ENCODE peak calls at places on chromosomes 11 and 22, in six cellular contexts. One of them, this sample, is unnamed.

GRCh38 chr22:43658823-43659222 is 153.3 kb downstream of the EFCAB6 start:
- ATAC-seq in HepG2: no peak
- ATAC-seq in A549: no peak
- ATAC-seq in upper lobe of left lung: no peak
- ATAC-seq in GM12878: no peak
- ATAC-seq in K562: no peak
- ATAC-seq in this sample: no peak

GRCh38 chr11:128471138-128471661 is 116.2 kb downstream of the ETS1 start:
- ATAC-seq in HepG2: no peak
- ATAC-seq in A549: no peak
- ATAC-seq in upper lobe of left lung: no peak
- ATAC-seq in GM12878: peak; percentile 58
- ATAC-seq in K562: no peak
- ATAC-seq in this sample: no peak

GRCh38 chr11:119509969-119510401 is 87.0 kb upstream of the THY1 start:
- ATAC-seq in HepG2: no peak
- ATAC-seq in A549: peak; percentile 77
- ATAC-seq in upper lobe of left lung: no peak
- ATAC-seq in GM12878: peak; percentile 86
- ATAC-seq in K562: peak; percentile 43
- ATAC-seq in this sample: peak; percentile 78

GRCh38 chr11:103067118-103067517 is 24.8 kb downstream of the DCUN1D5 start:
- ATAC-seq in HepG2: no peak
- ATAC-seq in A549: no peak
- ATAC-seq in upper lobe of left lung: no peak
- ATAC-seq in GM12878: no peak
- ATAC-seq in K562: no peak
- ATAC-seq in this sample: no peak

GRCh38 chr11:44760917-44761545 is 34.3 kb downstream of the TSPAN18 start:
- ATAC-seq in HepG2: peak; percentile 53
- ATAC-seq in A549: peak; percentile 95
- ATAC-seq in upper lobe of left lung: peak; percentile 53
- ATAC-seq in GM12878: peak; percentile 55
- ATAC-seq in K562: peak; percentile 92
- ATAC-seq in this sample: peak; percentile 88

GRCh38 chr11:113781682-113782081 is 2.1 kb downstream of the CLDN25 start:
- ATAC-seq in HepG2: peak; percentile 56
- ATAC-seq in A549: no peak
- ATAC-seq in upper lobe of left lung: no peak
- ATAC-seq in GM12878: no peak
- ATAC-seq in K562: no peak
- ATAC-seq in this sample: no peak

GRCh38 chr11:84914511-84914910 is 712.6 kb downstream of the DLG2 start:
- ATAC-seq in HepG2: no peak
- ATAC-seq in A549: no peak
- ATAC-seq in upper lobe of left lung: no peak
- ATAC-seq in GM12878: no peak
- ATAC-seq in K562: no peak
- ATAC-seq in this sample: no peak

GRCh38 chr11:75427181-75427580 is 5.8 kb downstream of the KLHL35 start:
- ATAC-seq in HepG2: no peak
- ATAC-seq in A549: no peak
- ATAC-seq in upper lobe of left lung: no peak
- ATAC-seq in GM12878: no peak
- ATAC-seq in K562: no peak
- ATAC-seq in this sample: no peak

GRCh38 chr22:49934144-49934890 is 15.9 kb downstream of the CRELD2 start:
- ATAC-seq in HepG2: peak; percentile 15
- ATAC-seq in A549: peak; percentile 8
- ATAC-seq in upper lobe of left lung: peak; percentile 61
- ATAC-seq in GM12878: peak; percentile 2
- ATAC-seq in K562: peak; percentile 9
- ATAC-seq in this sample: no peak
- TF ChIP-seq EP300 in HepG2: no peak
- TF ChIP-seq EP300 in A549: no peak
- TF ChIP-seq EP300 in upper lobe of left lung: no peak
- TF ChIP-seq EP300 in GM12878: no peak
- TF ChIP-seq EP300 in K562: no peak
- TF ChIP-seq EP300 in this sample: no peak

GRCh38 chr11:68213555-68214172 is 568 bp upstream of the KMT5B start:
- ATAC-seq in HepG2: peak; percentile 16
- ATAC-seq in A549: peak; percentile 62
- ATAC-seq in upper lobe of left lung: peak; percentile 80
- ATAC-seq in GM12878: peak; percentile 60
- ATAC-seq in K562: peak; percentile 62
- ATAC-seq in this sample: peak; percentile 60
- TF ChIP-seq EP300 in HepG2: no peak
- TF ChIP-seq EP300 in A549: no peak
- TF ChIP-seq EP300 in upper lobe of left lung: no peak
- TF ChIP-seq EP300 in GM12878: no peak
- TF ChIP-seq EP300 in K562: no peak
- TF ChIP-seq EP300 in this sample: no peak

GRCh38 chr11:67507242-67507890 is 596 bp downstream of the CDK2AP2 start:
- ATAC-seq in HepG2: peak; percentile 1
- ATAC-seq in A549: peak; percentile 45
- ATAC-seq in upper lobe of left lung: no peak
- ATAC-seq in GM12878: no peak
- ATAC-seq in K562: no peak
- ATAC-seq in this sample: peak; percentile 14

GRCh38 chr11:67510023-67510345 is 2.0 kb upstream of the CDK2AP2 start:
- ATAC-seq in HepG2: no peak
- ATAC-seq in A549: no peak
- ATAC-seq in upper lobe of left lung: no peak
- ATAC-seq in GM12878: no peak
- ATAC-seq in K562: no peak
- ATAC-seq in this sample: no peak

GRCh38 chr11:67508486-67509121 is 642 bp upstream of the CDK2AP2 start:
- ATAC-seq in HepG2: peak; percentile 17
- ATAC-seq in A549: peak; percentile 33
- ATAC-seq in upper lobe of left lung: peak; percentile 71
- ATAC-seq in GM12878: peak; percentile 45
- ATAC-seq in K562: peak; percentile 53
- ATAC-seq in this sample: peak; percentile 71

GRCh38 chr11:67506426-67507032 is 1.4 kb upstream of the PITPNM1 start:
- ATAC-seq in HepG2: no peak
- ATAC-seq in A549: no peak
- ATAC-seq in upper lobe of left lung: no peak
- ATAC-seq in GM12878: no peak
- ATAC-seq in K562: no peak
- ATAC-seq in this sample: no peak

DNA sequence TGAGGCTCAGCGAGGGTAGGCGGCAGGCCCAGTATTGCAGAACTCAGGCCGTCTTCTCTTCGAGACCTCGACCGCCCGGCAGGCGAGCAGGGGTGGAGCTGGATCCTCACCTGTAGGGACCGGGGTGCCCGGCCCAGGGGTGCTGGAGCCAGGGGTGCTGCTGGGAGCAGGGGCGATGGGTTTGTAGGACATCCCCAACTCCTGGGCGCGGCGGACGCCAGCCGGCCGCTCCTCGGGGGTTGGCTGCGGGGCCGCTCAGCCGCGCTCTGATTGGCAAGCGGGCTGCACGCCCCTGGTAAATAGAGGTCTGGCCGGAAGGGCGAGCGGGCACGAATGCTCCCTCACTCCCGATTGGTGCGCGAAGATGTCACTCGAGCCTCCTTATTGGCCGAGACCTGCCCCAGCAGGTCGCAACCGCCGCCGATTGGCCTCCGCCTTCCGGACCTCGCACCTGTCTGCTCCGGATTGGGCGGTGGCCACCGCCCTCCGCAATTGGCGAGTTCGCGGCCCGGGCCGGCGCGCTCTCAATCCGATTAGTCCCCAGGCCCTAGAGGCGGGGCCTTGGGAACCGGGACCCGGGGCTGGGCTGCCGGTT is at the start of gene CDK2AP2:
- ATAC-seq in HepG2: peak; percentile 85
- ATAC-seq in A549: peak; percentile 86
- ATAC-seq in upper lobe of left lung: peak; percentile 95
- ATAC-seq in GM12878: peak; percentile 86
- ATAC-seq in K562: peak; percentile 91
- ATAC-seq in this sample: peak; percentile 91
- TF ChIP-seq EP300 in HepG2: no peak
- TF ChIP-seq EP300 in A549: no peak
- TF ChIP-seq EP300 in upper lobe of left lung: no peak
- TF ChIP-seq EP300 in GM12878: no peak
- TF ChIP-seq EP300 in K562: no peak
- TF ChIP-seq EP300 in this sample: no peak

GRCh38 chr11:10326080-10326964 is 21.4 kb downstream of the ADM start:
- ATAC-seq in HepG2: peak; percentile 98
- ATAC-seq in A549: peak; percentile 80
- ATAC-seq in upper lobe of left lung: no peak
- ATAC-seq in GM12878: no peak
- ATAC-seq in K562: no peak
- ATAC-seq in this sample: peak; percentile 48
- TF ChIP-seq EP300 in HepG2: peak; percentile 36
- TF ChIP-seq EP300 in A549: no peak
- TF ChIP-seq EP300 in upper lobe of left lung: no peak
- TF ChIP-seq EP300 in GM12878: no peak
- TF ChIP-seq EP300 in K562: no peak
- TF ChIP-seq EP300 in this sample: no peak

GRCh38 chr11:13834463-13834862 is 128.1 kb upstream of the SPON1 start:
- ATAC-seq in HepG2: peak; percentile 49
- ATAC-seq in A549: peak; percentile 47
- ATAC-seq in upper lobe of left lung: no peak
- ATAC-seq in GM12878: no peak
- ATAC-seq in K562: peak; percentile 84
- ATAC-seq in this sample: no peak

GRCh38 chr11:13831707-13832106 is 130.8 kb upstream of the SPON1 start:
- ATAC-seq in HepG2: no peak
- ATAC-seq in A549: no peak
- ATAC-seq in upper lobe of left lung: no peak
- ATAC-seq in GM12878: no peak
- ATAC-seq in K562: no peak
- ATAC-seq in this sample: no peak

GRCh38 chr11:13836666-13837065 is 125.9 kb upstream of the SPON1 start:
- ATAC-seq in HepG2: no peak
- ATAC-seq in A549: no peak
- ATAC-seq in upper lobe of left lung: no peak
- ATAC-seq in GM12878: no peak
- ATAC-seq in K562: no peak
- ATAC-seq in this sample: no peak

GRCh38 chr11:13837286-13837685 is 125.2 kb upstream of the SPON1 start:
- ATAC-seq in HepG2: no peak
- ATAC-seq in A549: no peak
- ATAC-seq in upper lobe of left lung: no peak
- ATAC-seq in GM12878: no peak
- ATAC-seq in K562: no peak
- ATAC-seq in this sample: no peak
- TF ChIP-seq EP300 in HepG2: no peak
- TF ChIP-seq EP300 in A549: no peak
- TF ChIP-seq EP300 in upper lobe of left lung: no peak
- TF ChIP-seq EP300 in GM12878: no peak
- TF ChIP-seq EP300 in K562: no peak
- TF ChIP-seq EP300 in this sample: no peak

GRCh38 chr11:95005642-95006041 is 19.4 kb upstream of the KDM4E start:
- ATAC-seq in HepG2: no peak
- ATAC-seq in A549: no peak
- ATAC-seq in upper lobe of left lung: no peak
- ATAC-seq in GM12878: no peak
- ATAC-seq in K562: no peak
- ATAC-seq in this sample: no peak
- TF ChIP-seq EP300 in HepG2: no peak
- TF ChIP-seq EP300 in A549: no peak
- TF ChIP-seq EP300 in upper lobe of left lung: no peak
- TF ChIP-seq EP300 in GM12878: no peak
- TF ChIP-seq EP300 in K562: no peak
- TF ChIP-seq EP300 in this sample: no peak

GRCh38 chr11:68411501-68411991 is 49.0 kb upstream of the PPP6R3 start:
- ATAC-seq in HepG2: no peak
- ATAC-seq in A549: no peak
- ATAC-seq in upper lobe of left lung: peak; percentile 1
- ATAC-seq in GM12878: no peak
- ATAC-seq in K562: no peak
- ATAC-seq in this sample: no peak
- TF ChIP-seq EP300 in HepG2: no peak
- TF ChIP-seq EP300 in A549: no peak
- TF ChIP-seq EP300 in upper lobe of left lung: no peak
- TF ChIP-seq EP300 in GM12878: no peak
- TF ChIP-seq EP300 in K562: no peak
- TF ChIP-seq EP300 in this sample: no peak

DNA sequence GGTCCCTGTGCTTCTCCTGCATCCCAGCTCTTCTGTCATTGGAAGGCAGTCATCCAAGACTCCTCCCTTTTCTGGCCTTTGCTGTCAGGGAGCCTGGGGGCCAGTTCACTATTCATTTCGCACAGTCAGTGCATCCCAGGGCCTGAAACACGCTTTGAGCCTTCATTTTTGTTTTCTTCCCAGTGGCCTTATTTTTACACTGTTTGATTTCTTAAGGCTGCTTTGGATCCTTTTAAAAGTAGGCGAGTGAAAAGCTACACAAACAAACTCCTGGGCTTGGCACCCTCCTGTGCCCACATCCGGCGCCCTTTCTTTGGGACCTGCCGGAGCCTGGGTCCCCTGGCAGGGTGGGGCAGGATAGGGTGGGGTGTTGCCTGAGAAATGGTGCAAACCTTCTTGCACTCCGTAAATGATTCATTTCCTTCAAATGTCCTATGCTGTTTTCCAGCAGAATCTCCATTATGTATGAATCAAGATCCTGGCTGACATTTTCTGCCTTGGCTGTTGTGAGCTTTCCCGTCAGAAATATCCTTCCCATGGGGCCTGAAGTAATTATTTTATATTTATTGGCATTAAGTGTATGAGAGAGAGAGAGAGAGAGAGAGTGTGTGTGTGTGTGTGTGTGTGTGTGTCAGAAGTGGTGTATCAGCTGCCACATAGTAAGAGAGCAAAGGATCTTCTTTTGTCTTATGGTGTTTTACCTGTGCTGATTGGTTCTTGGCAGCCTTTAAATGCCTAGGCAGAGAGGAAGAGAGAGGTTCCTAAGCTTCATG is 45.6 kb downstream of the BCR start:
- ATAC-seq in HepG2: no peak
- ATAC-seq in A549: peak; percentile 83
- ATAC-seq in upper lobe of left lung: peak; percentile 72
- ATAC-seq in GM12878: no peak
- ATAC-seq in K562: no peak
- ATAC-seq in this sample: peak; percentile 80
- TF ChIP-seq EP300 in HepG2: no peak
- TF ChIP-seq EP300 in A549: no peak
- TF ChIP-seq EP300 in upper lobe of left lung: peak; percentile 60
- TF ChIP-seq EP300 in GM12878: no peak
- TF ChIP-seq EP300 in K562: no peak
- TF ChIP-seq EP300 in this sample: no peak

DNA sequence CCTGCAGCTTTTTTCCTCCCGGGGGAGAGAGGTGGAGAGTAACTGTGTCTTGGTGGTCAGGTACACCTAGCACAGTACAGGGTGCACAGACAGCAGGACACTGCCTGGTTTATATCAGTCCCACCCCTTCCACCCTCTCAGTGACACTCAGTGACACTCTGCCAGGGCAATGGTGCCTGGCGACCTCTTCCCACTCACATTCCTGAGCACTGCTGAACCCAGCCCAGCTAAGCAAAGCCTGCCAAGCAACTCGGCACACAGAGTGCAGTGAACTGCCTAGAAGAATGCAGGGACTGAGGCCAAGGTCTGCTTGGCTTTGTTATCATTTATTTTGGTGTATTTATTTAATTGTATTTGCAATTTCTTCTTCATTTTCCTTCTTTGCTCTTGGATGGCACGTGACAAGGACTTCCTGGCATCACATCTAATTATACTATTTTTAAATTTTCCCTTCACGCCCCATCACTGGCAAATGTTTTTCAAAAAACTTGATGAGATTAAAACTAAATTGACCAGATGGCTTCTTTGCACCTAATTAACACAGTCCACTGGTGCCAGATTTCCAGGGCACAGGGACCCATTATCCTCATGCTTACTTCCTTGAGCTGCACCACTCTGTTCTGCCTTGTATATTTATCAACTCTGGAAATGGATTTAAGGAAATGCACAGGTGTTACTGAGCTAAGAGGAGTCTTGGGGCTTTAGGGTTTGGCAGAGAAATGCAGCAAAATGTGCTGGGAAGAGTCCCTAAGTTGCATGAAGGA is 205.6 kb downstream of the ADAMTS15 start:
- ATAC-seq in HepG2: no peak
- ATAC-seq in A549: no peak
- ATAC-seq in upper lobe of left lung: peak; percentile 93
- ATAC-seq in GM12878: no peak
- ATAC-seq in K562: no peak
- ATAC-seq in this sample: peak; percentile 86
- TF ChIP-seq EP300 in HepG2: no peak
- TF ChIP-seq EP300 in A549: no peak
- TF ChIP-seq EP300 in upper lobe of left lung: no peak
- TF ChIP-seq EP300 in GM12878: no peak
- TF ChIP-seq EP300 in K562: no peak
- TF ChIP-seq EP300 in this sample: no peak

This sample was measured in gastroesophageal sphincter.